ENCODE peak calls at places on chromosomes 12 and 14, in nine cellular contexts. One of them, this sample, is unnamed.
A peak's percentile ranks its signal among the peaks of the same experiment; 100 is the strongest.

GRCh38 chr12:104503191-104503590 is 46.4 kb downstream of the CHST11 start:
- DNase-seq in NB4: no peak
- DNase-seq in GM12864: no peak
- DNase-seq in endothelial cell: no peak
- DNase-seq in PC-3: no peak
- DNase-seq in tibial nerve: no peak
- DNase-seq in lung: no peak
- DNase-seq in GM23338: no peak
- DNase-seq in AG04450: no peak
- DNase-seq in this sample: no peak

GRCh38 chr12:116609715-116610114 is 50.5 kb downstream of the MAP1LC3B2 start:
- DNase-seq in NB4: peak; percentile 91
- DNase-seq in GM12864: no peak
- DNase-seq in endothelial cell: peak; percentile 50
- DNase-seq in PC-3: peak; percentile 40
- DNase-seq in tibial nerve: no peak
- DNase-seq in lung: no peak
- DNase-seq in GM23338: peak; percentile 71
- DNase-seq in AG04450: no peak
- DNase-seq in this sample: no peak

GRCh38 chr12:122836027-122836921 is 1.0 kb downstream of the HIP1R start:
- DNase-seq in NB4: peak; percentile 85
- DNase-seq in GM12864: peak; percentile 57
- DNase-seq in endothelial cell: peak; percentile 43
- DNase-seq in PC-3: peak; percentile 70
- DNase-seq in tibial nerve: no peak
- DNase-seq in lung: no peak
- DNase-seq in GM23338: peak; percentile 33
- DNase-seq in AG04450: no peak
- DNase-seq in this sample: no peak

GRCh38 chr12:88516811-88517210 is 63.5 kb downstream of the KITLG start:
- DNase-seq in NB4: no peak
- DNase-seq in GM12864: no peak
- DNase-seq in endothelial cell: no peak
- DNase-seq in PC-3: peak; percentile 77
- DNase-seq in tibial nerve: no peak
- DNase-seq in lung: no peak
- DNase-seq in GM23338: no peak
- DNase-seq in AG04450: no peak
- DNase-seq in this sample: no peak

GRCh38 chr14:49900973-49901372 is 8.1 kb downstream of the ARF6 start:
- DNase-seq in NB4: no peak
- DNase-seq in GM12864: no peak
- DNase-seq in endothelial cell: no peak
- DNase-seq in PC-3: no peak
- DNase-seq in tibial nerve: no peak
- DNase-seq in lung: no peak
- DNase-seq in GM23338: no peak
- DNase-seq in AG04450: no peak
- DNase-seq in this sample: no peak

GRCh38 chr14:99792551-99793212 is 531 bp upstream of the EML1 start:
- DNase-seq in NB4: no peak
- DNase-seq in GM12864: no peak
- DNase-seq in endothelial cell: peak; percentile 16
- DNase-seq in PC-3: no peak
- DNase-seq in tibial nerve: no peak
- DNase-seq in lung: no peak
- DNase-seq in GM23338: peak; percentile 44
- DNase-seq in AG04450: no peak
- DNase-seq in this sample: no peak

GRCh38 chr12:105281694-105282049 is 45.7 kb upstream of the APPL2 start:
- DNase-seq in NB4: no peak
- DNase-seq in GM12864: no peak
- DNase-seq in endothelial cell: no peak
- DNase-seq in PC-3: peak; percentile 32
- DNase-seq in tibial nerve: no peak
- DNase-seq in lung: no peak
- DNase-seq in GM23338: peak; percentile 35
- DNase-seq in AG04450: no peak
- DNase-seq in this sample: no peak

GRCh38 chr12:15774819-15775218 is 14.4 kb downstream of the EPS8 start:
- DNase-seq in NB4: no peak
- DNase-seq in GM12864: no peak
- DNase-seq in endothelial cell: no peak
- DNase-seq in PC-3: no peak
- DNase-seq in tibial nerve: no peak
- DNase-seq in lung: no peak
- DNase-seq in GM23338: no peak
- DNase-seq in AG04450: no peak
- DNase-seq in this sample: no peak

GRCh38 chr14:97456497-97456896 is 659.3 kb downstream of the VRK1 start:
- DNase-seq in NB4: no peak
- DNase-seq in GM12864: no peak
- DNase-seq in endothelial cell: no peak
- DNase-seq in PC-3: no peak
- DNase-seq in tibial nerve: no peak
- DNase-seq in lung: no peak
- DNase-seq in GM23338: no peak
- DNase-seq in AG04450: no peak
- DNase-seq in this sample: no peak

GRCh38 chr14:99531221-99532096 is 50.2 kb downstream of the CCNK start:
- DNase-seq in NB4: no peak
- DNase-seq in GM12864: no peak
- DNase-seq in endothelial cell: no peak
- DNase-seq in PC-3: no peak
- DNase-seq in tibial nerve: no peak
- DNase-seq in lung: no peak
- DNase-seq in GM23338: peak; percentile 53
- DNase-seq in AG04450: no peak
- DNase-seq in this sample: peak; percentile 39

GRCh38 chr12:57215668-57216013 is 953 bp upstream of the NXPH4 start:
- DNase-seq in NB4: peak; percentile 35
- DNase-seq in GM12864: no peak
- DNase-seq in endothelial cell: no peak
- DNase-seq in PC-3: peak; percentile 34
- DNase-seq in tibial nerve: no peak
- DNase-seq in lung: no peak
- DNase-seq in GM23338: no peak
- DNase-seq in AG04450: no peak
- DNase-seq in this sample: peak; percentile 17

GRCh38 chr12:121466800-121467637 is 67.1 kb downstream of the RNF34 start:
- DNase-seq in NB4: peak; percentile 97
- DNase-seq in GM12864: peak; percentile 46
- DNase-seq in endothelial cell: peak; percentile 93
- DNase-seq in PC-3: peak; percentile 98
- DNase-seq in tibial nerve: peak; percentile 62
- DNase-seq in lung: peak; percentile 88
- DNase-seq in GM23338: peak; percentile 89
- DNase-seq in AG04450: peak; percentile 18
- DNase-seq in this sample: peak; percentile 78

GRCh38 chr12:98973395-98973794 is 328.3 kb downstream of the APAF1 start:
- DNase-seq in NB4: peak; percentile 24
- DNase-seq in GM12864: no peak
- DNase-seq in endothelial cell: no peak
- DNase-seq in PC-3: peak; percentile 63
- DNase-seq in tibial nerve: no peak
- DNase-seq in lung: no peak
- DNase-seq in GM23338: no peak
- DNase-seq in AG04450: no peak
- DNase-seq in this sample: no peak

GRCh38 chr12:64675795-64676194 is 65.5 kb downstream of the RASSF3 start:
- DNase-seq in NB4: no peak
- DNase-seq in GM12864: no peak
- DNase-seq in endothelial cell: no peak
- DNase-seq in PC-3: peak; percentile 30
- DNase-seq in tibial nerve: no peak
- DNase-seq in lung: no peak
- DNase-seq in GM23338: no peak
- DNase-seq in AG04450: no peak
- DNase-seq in this sample: no peak

GRCh38 chr12:10716704-10717315 is 6.3 kb downstream of the YBX3 start:
- DNase-seq in NB4: peak; percentile 6
- DNase-seq in GM12864: no peak
- DNase-seq in endothelial cell: peak; percentile 58
- DNase-seq in PC-3: peak; percentile 88
- DNase-seq in tibial nerve: peak; percentile 78
- DNase-seq in lung: peak; percentile 68
- DNase-seq in GM23338: peak; percentile 53
- DNase-seq in AG04450: peak; percentile 62
- DNase-seq in this sample: peak; percentile 84

GRCh38 chr12:62098131-62098530 is 162.1 kb upstream of the USP15 start:
- DNase-seq in NB4: no peak
- DNase-seq in GM12864: no peak
- DNase-seq in endothelial cell: no peak
- DNase-seq in PC-3: no peak
- DNase-seq in tibial nerve: no peak
- DNase-seq in lung: no peak
- DNase-seq in GM23338: peak; percentile 60
- DNase-seq in AG04450: no peak
- DNase-seq in this sample: no peak

DNA sequence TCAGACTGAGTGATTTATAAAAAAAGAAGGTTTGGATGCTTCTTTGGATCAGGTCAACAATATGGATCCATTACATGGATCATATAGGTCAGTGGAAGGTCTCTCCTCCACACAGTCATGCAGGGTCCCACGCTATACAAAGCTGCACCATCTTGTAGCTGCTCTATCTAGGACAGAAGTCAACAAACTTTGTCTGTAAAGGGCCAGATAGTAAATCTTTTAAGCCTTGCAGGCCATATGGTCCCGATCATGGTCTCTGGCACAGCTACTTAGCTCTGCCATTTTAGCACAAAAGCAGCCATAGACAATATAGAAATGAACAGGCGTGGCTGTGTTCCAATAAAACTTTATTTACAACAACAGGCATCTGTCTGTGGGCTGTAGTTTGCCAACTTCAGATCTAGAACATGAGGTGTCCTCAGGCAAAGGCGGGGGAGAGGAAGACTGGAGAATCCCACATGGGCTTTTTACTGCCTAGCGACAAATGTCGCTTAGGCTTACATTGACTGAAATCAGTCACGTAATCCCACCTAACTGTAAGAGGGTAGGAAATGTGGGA is 36.7 kb downstream of the TMEM233 start:
- DNase-seq in NB4: no peak
- DNase-seq in GM12864: no peak
- DNase-seq in endothelial cell: no peak
- DNase-seq in PC-3: no peak
- DNase-seq in tibial nerve: no peak
- DNase-seq in lung: no peak
- DNase-seq in GM23338: no peak
- DNase-seq in AG04450: no peak
- DNase-seq in this sample: no peak
- TF ChIP-seq CTCF in NB4: no peak
- TF ChIP-seq CTCF in GM12864: no peak
- TF ChIP-seq CTCF in endothelial cell: no peak
- TF ChIP-seq CTCF in PC-3: no peak
- TF ChIP-seq CTCF in tibial nerve: no peak
- TF ChIP-seq CTCF in lung: no peak
- TF ChIP-seq CTCF in GM23338: no peak
- TF ChIP-seq CTCF in AG04450: no peak
- TF ChIP-seq CTCF in this sample: no peak

DNA sequence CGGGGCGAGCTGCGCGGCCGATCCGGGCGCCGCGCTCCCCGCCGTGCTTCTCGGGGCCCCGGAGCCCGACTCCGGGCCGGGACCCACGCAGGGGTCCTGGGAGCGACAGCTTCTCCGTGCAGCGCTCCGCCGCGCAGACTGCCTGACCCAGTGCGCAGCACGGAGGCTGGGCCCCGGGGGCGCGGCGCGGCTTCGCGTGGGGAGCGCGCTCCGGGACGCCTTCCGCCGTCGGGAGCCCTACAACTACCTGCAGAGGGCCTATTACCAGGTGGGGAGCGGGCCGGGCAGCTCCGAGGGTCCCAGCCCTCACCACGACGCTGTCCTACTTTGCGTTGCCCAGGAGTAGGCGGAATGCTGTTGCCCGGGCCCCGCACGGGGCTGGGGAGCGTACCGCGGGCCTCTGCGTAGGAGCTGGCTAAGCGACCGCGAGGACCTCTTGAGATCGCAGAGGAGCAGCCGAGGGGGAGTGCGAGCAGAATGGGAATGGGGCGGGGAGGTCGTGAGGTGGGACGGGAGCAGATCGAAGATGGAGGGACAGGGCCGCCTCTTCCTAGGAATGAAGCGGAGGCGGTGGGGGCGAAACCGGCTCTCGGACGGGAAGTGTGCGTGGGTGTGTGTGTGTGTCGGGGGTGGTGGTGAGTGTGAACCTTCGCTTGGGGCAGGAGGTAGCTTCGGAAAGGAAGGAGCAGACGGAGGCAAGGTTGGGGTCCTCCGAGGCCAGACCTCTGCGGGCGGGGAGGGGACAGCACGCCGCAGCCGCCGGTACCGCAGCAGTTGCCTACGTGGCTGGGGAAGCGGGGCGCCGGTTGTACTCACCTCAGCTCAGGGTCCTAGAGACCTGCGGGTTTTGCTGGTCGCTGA is 694 bp downstream of the P3H3 start:
- DNase-seq in NB4: peak; percentile 54
- DNase-seq in GM12864: no peak
- DNase-seq in endothelial cell: peak; percentile 52
- DNase-seq in PC-3: no peak
- DNase-seq in tibial nerve: no peak
- DNase-seq in lung: no peak
- DNase-seq in GM23338: peak; percentile 89
- DNase-seq in AG04450: no peak
- DNase-seq in this sample: no peak
- TF ChIP-seq CTCF in NB4: no peak
- TF ChIP-seq CTCF in GM12864: no peak
- TF ChIP-seq CTCF in endothelial cell: no peak
- TF ChIP-seq CTCF in PC-3: no peak
- TF ChIP-seq CTCF in tibial nerve: no peak
- TF ChIP-seq CTCF in lung: no peak
- TF ChIP-seq CTCF in GM23338: no peak
- TF ChIP-seq CTCF in AG04450: no peak
- TF ChIP-seq CTCF in this sample: peak; percentile 3

DNA sequence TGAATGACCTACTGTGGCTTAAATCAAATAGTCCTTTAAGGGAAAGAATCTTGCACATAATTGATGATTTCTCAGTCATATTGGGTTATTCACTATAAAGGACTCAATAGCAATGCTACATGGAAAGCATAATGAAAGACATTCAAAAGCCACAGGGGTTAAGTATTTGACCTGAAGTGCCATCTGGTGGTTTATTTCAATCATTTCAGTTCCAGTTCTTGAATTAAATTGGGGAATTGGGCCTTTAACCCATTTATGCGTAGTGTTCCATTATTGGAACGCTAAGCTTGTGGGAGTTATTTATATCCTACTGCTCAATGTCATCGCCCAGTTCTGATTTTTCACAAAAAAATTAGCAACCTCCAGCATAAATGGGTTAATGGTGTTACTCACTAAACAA is 41.3 kb upstream of the C12orf71 start:
- DNase-seq in NB4: peak; percentile 71
- DNase-seq in GM12864: no peak
- DNase-seq in endothelial cell: no peak
- DNase-seq in PC-3: peak; percentile 58
- DNase-seq in tibial nerve: no peak
- DNase-seq in lung: no peak
- DNase-seq in GM23338: peak; percentile 24
- DNase-seq in AG04450: no peak
- DNase-seq in this sample: no peak
- TF ChIP-seq CTCF in NB4: peak; percentile 28
- TF ChIP-seq CTCF in GM12864: peak; percentile 20
- TF ChIP-seq CTCF in endothelial cell: no peak
- TF ChIP-seq CTCF in PC-3: peak; percentile 66
- TF ChIP-seq CTCF in tibial nerve: no peak
- TF ChIP-seq CTCF in lung: peak; percentile 21
- TF ChIP-seq CTCF in GM23338: peak; percentile 43
- TF ChIP-seq CTCF in AG04450: no peak
- TF ChIP-seq CTCF in this sample: peak; percentile 50

GRCh38 chr14:76956253-76957090 is 72.0 kb downstream of the IRF2BPL start:
- DNase-seq in NB4: peak; percentile 96
- DNase-seq in GM12864: no peak
- DNase-seq in endothelial cell: peak; percentile 81
- DNase-seq in PC-3: peak; percentile 99
- DNase-seq in tibial nerve: peak; percentile 83
- DNase-seq in lung: peak; percentile 91
- DNase-seq in GM23338: peak; percentile 98
- DNase-seq in AG04450: peak; percentile 59
- DNase-seq in this sample: peak; percentile 93
- TF ChIP-seq CTCF in NB4: no peak
- TF ChIP-seq CTCF in GM12864: no peak
- TF ChIP-seq CTCF in endothelial cell: no peak
- TF ChIP-seq CTCF in PC-3: no peak
- TF ChIP-seq CTCF in tibial nerve: no peak
- TF ChIP-seq CTCF in lung: no peak
- TF ChIP-seq CTCF in GM23338: peak; percentile 5
- TF ChIP-seq CTCF in AG04450: no peak
- TF ChIP-seq CTCF in this sample: peak; percentile 29

This sample was measured in HFFc6.